ENCODE peak calls at places on chromosomes 12 and 14, in ten cellular contexts. O is hypothalamus, T is nucleus accumbens, L is NCI-H1092, Q is AG04450, R is coronary artery, F is fibroblast of pulmonary artery, D is IMR-90, E is amniotic epithelial cell, K is AG08395. U is an unnamed sample.
A peak's percentile ranks its signal among the peaks of the same experiment; 100 is the strongest.

GRCh38 chr12:5716221-5716620 is 228.8 kb downstream of the ANO2 start:
- DNase-seq in E (no peak), L (no peak), T (no peak), Q (no peak), K (peak; percentile 72), D (peak; percentile 43), R (no peak), F (no peak), O (no peak), U (no peak)

GRCh38 chr12:48936379-48936979 is 11.2 kb upstream of the FKBP11 start:
- DNase-seq in R (no peak), K (peak; percentile 91), E (peak; percentile 64), F (peak; percentile 82), O (peak; percentile 10), D (peak; percentile 79), Q (peak; percentile 59), T (peak; percentile 57), L (peak; percentile 43), U (no peak)

GRCh38 chr14:98477935-98478334 is 794.1 kb downstream of the BCL11B start:
- DNase-seq in F (no peak), D (no peak), R (no peak), L (no peak), K (peak; percentile 22), E (no peak), Q (no peak), T (no peak), O (no peak), U (no peak)

GRCh38 chr12:92784795-92785562 is 82.2 kb downstream of the PLEKHG7 start:
- DNase-seq in K (peak; percentile 58), E (peak; percentile 83), L (peak; percentile 59), F (peak; percentile 89), O (no peak), D (peak; percentile 79), Q (peak; percentile 55), T (no peak), R (no peak), U (no peak)

GRCh38 chr14:71488703-71489141 is 443.5 kb upstream of the RGS6 start:
- DNase-seq in F (peak; percentile 56), L (no peak), K (peak; percentile 36), O (no peak), T (no peak), D (peak; percentile 90), Q (peak; percentile 75), E (peak; percentile 55), R (no peak), U (no peak)

GRCh38 chr12:50569321-50569720 is 64.5 kb downstream of the DIP2B start:
- DNase-seq in L (no peak), R (no peak), D (no peak), Q (no peak), K (no peak), O (no peak), E (no peak), T (no peak), F (no peak), U (no peak)

GRCh38 chr14:100032749-100033148 is 32.5 kb upstream of the EVL start:
- DNase-seq in F (no peak), E (no peak), O (no peak), D (no peak), Q (no peak), R (no peak), T (no peak), L (no peak), K (no peak), U (no peak)

GRCh38 chr12:111295176-111295575 is 73.7 kb downstream of the PHETA1 start:
- DNase-seq in D (no peak), F (no peak), R (no peak), K (no peak), O (no peak), L (no peak), T (no peak), E (no peak), Q (no peak), U (no peak)

GRCh38 chr14:61505815-61506809 is 184.7 kb downstream of the PRKCH start:
- DNase-seq in K (no peak), F (peak; percentile 81), E (peak; percentile 80), R (no peak), O (no peak), L (no peak), T (no peak), Q (no peak), D (peak; percentile 71), U (no peak)

GRCh38 chr14:66288511-66288910 is 197.7 kb upstream of the CCDC196 start:
- DNase-seq in E (no peak), T (no peak), F (no peak), Q (no peak), D (no peak), O (no peak), L (no peak), K (peak; percentile 10), R (no peak), U (no peak)

GRCh38 chr12:124956571-124956970 is 32.4 kb downstream of the DHX37 start:
- DNase-seq in K (no peak), O (no peak), Q (no peak), R (no peak), T (no peak), D (no peak), E (no peak), F (no peak), L (no peak), U (no peak)

GRCh38 chr12:51406299-51406698 is 15.1 kb upstream of the GALNT6 start:
- DNase-seq in L (no peak), E (no peak), Q (no peak), T (no peak), O (no peak), R (no peak), F (no peak), D (no peak), K (no peak), U (no peak)

GRCh38 chr12:88579572-88579940 is 715 bp downstream of the KITLG start:
- DNase-seq in F (no peak), Q (no peak), E (no peak), T (no peak), K (peak; percentile 27), L (peak; percentile 2), R (no peak), D (no peak), O (no peak), U (no peak)

GRCh38 chr12:91778091-91778819 is 367.4 kb downstream of the BTG1 start:
- DNase-seq in R (no peak), O (no peak), L (no peak), D (peak; percentile 13), E (no peak), F (peak; percentile 6), K (no peak), T (no peak), Q (no peak), U (no peak)

GRCh38 chr12:20280515-20280914 is 87.8 kb upstream of the PDE3A start:
- DNase-seq in T (no peak), D (no peak), F (peak; percentile 74), Q (no peak), O (no peak), R (no peak), L (no peak), K (no peak), E (peak; percentile 32), U (no peak)

GRCh38 chr14:64630778-64631177 is 73.4 kb upstream of the PLEKHG3 start:
- DNase-seq in Q (no peak), O (no peak), K (no peak), L (no peak), F (no peak), D (no peak), E (no peak), T (no peak), R (no peak), U (no peak)

GRCh38 chr12:112305951-112306350 is 76.3 kb downstream of the HECTD4 start:
- DNase-seq in D (no peak), L (no peak), E (no peak), O (no peak), T (no peak), F (no peak), K (no peak), R (no peak), Q (no peak), U (no peak)

GRCh38 chr12:16153273-16153672 is 124.2 kb downstream of the SLC15A5 start:
- DNase-seq in Q (no peak), L (no peak), D (no peak), O (no peak), E (no peak), R (no peak), K (no peak), T (no peak), F (no peak), U (no peak)

GRCh38 chr12:1912580-1913376 is 5.7 kb downstream of the CACNA2D4 start:
- DNase-seq in F (no peak), E (no peak), Q (no peak), O (no peak), T (no peak), R (peak; percentile 70), D (no peak), L (no peak), K (peak; percentile 77), U (no peak)

GRCh38 chr12:88553941-88554658 is 26.2 kb downstream of the KITLG start:
- DNase-seq in Q (no peak), O (no peak), D (peak; percentile 64), K (peak; percentile 46), L (peak; percentile 73), E (peak; percentile 71), T (no peak), R (no peak), F (peak; percentile 93), U (peak; percentile 89)

GRCh38 chr14:71529855-71530254 is 402.4 kb upstream of the RGS6 start:
- DNase-seq in K (peak; percentile 10), L (no peak), Q (no peak), F (peak; percentile 69), T (peak; percentile 33), R (peak; percentile 79), D (no peak), E (no peak), O (no peak), U (no peak)

GRCh38 chr14:50804181-50804721 is 26.7 kb downstream of the NIN start:
- DNase-seq in T (no peak), R (no peak), Q (no peak), F (peak; percentile 77), D (peak; percentile 76), E (peak; percentile 68), O (no peak), K (peak; percentile 68), L (no peak), U (no peak)

GRCh38 chr12:83700858-83701257 is 1014.2 kb downstream of the TMTC2 start:
- DNase-seq in R (no peak), Q (no peak), O (no peak), D (no peak), K (no peak), E (no peak), L (no peak), T (no peak), F (no peak), U (no peak)

GRCh38 chr14:24251880-24252288 is 9.5 kb upstream of the TINF2 start:
- DNase-seq in K (peak; percentile 54), F (peak; percentile 54), T (no peak), E (peak; percentile 9), D (peak; percentile 67), O (no peak), R (no peak), Q (no peak), L (no peak), U (no peak)

GRCh38 chr12:48813464-48814312 is 4.6 kb upstream of the CACNB3 start:
- DNase-seq in K (no peak), F (peak; percentile 23), T (no peak), O (no peak), L (no peak), R (no peak), D (peak; percentile 50), E (peak; percentile 59), Q (no peak), U (no peak)

GRCh38 chr12:98228619-98229538 is 286.5 kb upstream of the TMPO start:
- DNase-seq in F (no peak), L (peak; percentile 12), Q (no peak), O (no peak), R (no peak), K (no peak), T (no peak), D (no peak), E (no peak), U (no peak)

GRCh38 chr12:71439613-71440392 is at the start of gene LGR5:
- DNase-seq in L (peak; percentile 81), F (peak; percentile 19), T (peak; percentile 69), E (no peak), K (peak; percentile 7), D (peak; percentile 7), Q (no peak), O (peak; percentile 45), R (peak; percentile 67), U (no peak)

GRCh38 chr12:95880895-95881294 is 22.1 kb downstream of the SNRPF start:
- DNase-seq in Q (no peak), F (no peak), O (no peak), E (no peak), R (no peak), K (no peak), T (no peak), L (no peak), D (no peak), U (no peak)